ENCODE peak calls at places on chromosomes 12 and 14, in eight cellular contexts. O is COR-L47; U is stomach; S is B cell; C is brain pericyte; X is HTR-8/SVneo; Z is Jurkat, Clone E6-1; B is HEK293T. Y is an unnamed sample.

GRCh38 chr14:89303452-89304435 is 113.3 kb downstream of the FOXN3 start:
- DNase-seq in O (peak), U (peak), S (peak), C (peak), X (peak), Z (no peak), B (peak), Y (no peak)

GRCh38 chr14:68824517-68825347 is 31.9 kb upstream of the ZFP36L1 start:
- DNase-seq in O (peak), U (peak), S (no peak), C (no peak), X (peak), Z (no peak), B (peak), Y (peak)

GRCh38 chr12:60752589-60752988 is 1156.8 kb downstream of the SLC16A7 start:
- DNase-seq in O (no peak), U (no peak), S (no peak), C (no peak), X (no peak), Z (no peak), B (no peak), Y (no peak)

GRCh38 chr12:109967383-109968031 is 28.7 kb downstream of the GIT2 start:
- DNase-seq in O (no peak), U (no peak), S (no peak), C (no peak), X (no peak), Z (no peak), B (no peak), Y (no peak)

GRCh38 chr12:128387811-128388422 is 120.9 kb downstream of the TMEM132C start:
- DNase-seq in O (no peak), U (peak), S (peak), C (no peak), X (no peak), Z (peak), B (peak), Y (peak)

GRCh38 chr12:1680804-1681492 is 9.9 kb upstream of the ADIPOR2 start:
- DNase-seq in O (no peak), U (no peak), S (no peak), C (no peak), X (no peak), Z (no peak), B (no peak), Y (no peak)

GRCh38 chr12:48489012-48489411 is 6.7 kb downstream of the C12orf54 start:
- DNase-seq in O (no peak), U (no peak), S (no peak), C (no peak), X (no peak), Z (no peak), B (no peak), Y (no peak)

GRCh38 chr14:47207636-47208035 is 467.8 kb downstream of the MDGA2 start:
- DNase-seq in O (no peak), U (no peak), S (no peak), C (no peak), X (no peak), Z (no peak), B (no peak), Y (no peak)

GRCh38 chr14:70416322-70416716 is 571 bp downstream of the SYNJ2BP start:
- DNase-seq in O (no peak), U (no peak), S (no peak), C (no peak), X (peak), Z (peak), B (peak), Y (no peak)

GRCh38 chr12:67928621-67929369 is 60.5 kb upstream of the IFNG-AS1 start:
- DNase-seq in O (no peak), U (peak), S (no peak), C (no peak), X (no peak), Z (no peak), B (no peak), Y (no peak)

GRCh38 chr12:100453953-100454352 is 19.7 kb upstream of the NR1H4 start:
- DNase-seq in O (no peak), U (no peak), S (no peak), C (no peak), X (no peak), Z (no peak), B (no peak), Y (no peak)

GRCh38 chr12:47885566-47885965 is 19.2 kb downstream of the VDR start:
- DNase-seq in O (no peak), U (no peak), S (no peak), C (no peak), X (no peak), Z (no peak), B (no peak), Y (no peak)

GRCh38 chr12:72338437-72338836 is 66.3 kb downstream of the TRHDE start:
- DNase-seq in O (no peak), U (no peak), S (no peak), C (no peak), X (no peak), Z (no peak), B (peak), Y (no peak)

GRCh38 chr12:47753021-47754001 is 5.4 kb downstream of the RAPGEF3 start:
- DNase-seq in O (no peak), U (peak), S (no peak), C (no peak), X (no peak), Z (no peak), B (no peak), Y (no peak)

GRCh38 chr12:74646831-74647230 is 109.2 kb downstream of the ATXN7L3B start:
- DNase-seq in O (peak), U (no peak), S (no peak), C (no peak), X (no peak), Z (no peak), B (peak), Y (no peak)

GRCh38 chr14:63155511-63156189 is 48.6 kb upstream of the RHOJ start:
- DNase-seq in O (no peak), U (no peak), S (no peak), C (peak), X (peak), Z (no peak), B (no peak), Y (no peak)

GRCh38 chr12:1350055-1350933 is 244.1 kb downstream of the FBXL14 start:
- DNase-seq in O (no peak), U (no peak), S (no peak), C (no peak), X (peak), Z (no peak), B (no peak), Y (no peak)

GRCh38 chr12:13101854-13102375 is 1.6 kb downstream of the GSG1 start:
- DNase-seq in O (no peak), U (no peak), S (peak), C (no peak), X (no peak), Z (no peak), B (peak), Y (no peak)

GRCh38 chr14:35352274-35353233 is 52.0 kb downstream of the NFKBIA start:
- DNase-seq in O (no peak), U (no peak), S (no peak), C (no peak), X (no peak), Z (no peak), B (no peak), Y (no peak)

GRCh38 chr14:25349269-25349668 is 299.3 kb upstream of the STXBP6 start:
- DNase-seq in O (no peak), U (no peak), S (no peak), C (no peak), X (no peak), Z (no peak), B (no peak), Y (peak)

GRCh38 chr14:49861581-49861922 is 9.0 kb upstream of the NEMF start:
- DNase-seq in O (no peak), U (peak), S (peak), C (no peak), X (no peak), Z (peak), B (peak), Y (peak)

GRCh38 chr14:90538716-90539495 is 142.1 kb downstream of the CALM1 start:
- DNase-seq in O (no peak), U (no peak), S (no peak), C (no peak), X (no peak), Z (no peak), B (no peak), Y (peak)

GRCh38 chr14:101851716-101852395 is 90.3 kb downstream of the PPP2R5C start:
- DNase-seq in O (no peak), U (no peak), S (peak), C (no peak), X (no peak), Z (no peak), B (no peak), Y (no peak)

GRCh38 chr12:104197264-104197663 is 18.3 kb upstream of the TXNRD1 start:
- DNase-seq in O (no peak), U (no peak), S (no peak), C (no peak), X (no peak), Z (no peak), B (no peak), Y (no peak)

GRCh38 chr14:70713096-70713875 is 71.6 kb downstream of the TTC9 start:
- DNase-seq in O (no peak), U (no peak), S (no peak), C (no peak), X (no peak), Z (no peak), B (no peak), Y (no peak)